ENCODE peak calls at places on chromosomes 11 and 22, in ten cellular contexts. H, O, W, T, X, S, C, I, J and M are unnamed samples.

GRCh38 chr11:2775626-2776350 is 76.0 kb upstream of the KCNQ1OT1 start:
- DNase-seq in H (no peak), O (peak), W (no peak), T (no peak), X (no peak), S (peak), C (no peak), I (no peak), J (no peak), M (peak)

GRCh38 chr11:14041040-14041439 is 78.5 kb downstream of the SPON1 start:
- DNase-seq in H (no peak), O (no peak), W (no peak), T (peak), X (no peak), S (peak), C (no peak), I (no peak), J (no peak), M (no peak)

GRCh38 chr11:129248618-129249017 is 56.5 kb upstream of the ARHGAP32 start:
- DNase-seq in H (no peak), O (no peak), W (no peak), T (peak), X (no peak), S (no peak), C (no peak), I (peak), J (no peak), M (no peak)

GRCh38 chr22:42992886-42993479 is 22.0 kb downstream of the PACSIN2 start:
- DNase-seq in H (no peak), O (no peak), W (no peak), T (no peak), X (no peak), S (no peak), C (no peak), I (no peak), J (no peak), M (no peak)

GRCh38 chr22:23404689-23405365 is 175.3 kb downstream of the IGLL1 start:
- DNase-seq in H (no peak), O (no peak), W (no peak), T (peak), X (no peak), S (no peak), C (no peak), I (no peak), J (no peak), M (no peak)

GRCh38 chr11:65810046-65810868 is 23.4 kb downstream of the OVOL1 start:
- DNase-seq in H (no peak), O (no peak), W (no peak), T (peak), X (no peak), S (no peak), C (no peak), I (no peak), J (no peak), M (no peak)

GRCh38 chr11:128860571-128861361 is 6.3 kb downstream of the KCNJ1 start:
- DNase-seq in H (no peak), O (no peak), W (no peak), T (no peak), X (no peak), S (no peak), C (no peak), I (no peak), J (no peak), M (no peak)

GRCh38 chr22:30806391-30806861 is 111.8 kb downstream of the OSBP2 start:
- DNase-seq in H (no peak), O (no peak), W (no peak), T (peak), X (no peak), S (no peak), C (no peak), I (no peak), J (peak), M (no peak)

GRCh38 chr22:49133541-49133940 is 694.1 kb downstream of the BRD1 start:
- DNase-seq in H (no peak), O (no peak), W (no peak), T (no peak), X (no peak), S (no peak), C (no peak), I (no peak), J (no peak), M (no peak)

GRCh38 chr11:115860246-115860645 is 356.0 kb upstream of the CADM1 start:
- DNase-seq in H (no peak), O (no peak), W (no peak), T (no peak), X (no peak), S (no peak), C (no peak), I (no peak), J (no peak), M (no peak)

GRCh38 chr11:110565344-110565684 is 135.6 kb downstream of the FDX1 start:
- DNase-seq in H (no peak), O (no peak), W (no peak), T (peak), X (no peak), S (no peak), C (no peak), I (no peak), J (peak), M (no peak)

GRCh38 chr11:44709966-44710365 is 16.8 kb upstream of the TSPAN18 start:
- DNase-seq in H (no peak), O (no peak), W (no peak), T (peak), X (no peak), S (no peak), C (no peak), I (no peak), J (no peak), M (no peak)

GRCh38 chr11:10654211-10655150 is 39.1 kb downstream of the IRAG1 start:
- DNase-seq in H (no peak), O (no peak), W (no peak), T (peak), X (no peak), S (no peak), C (peak), I (peak), J (no peak), M (no peak)

GRCh38 chr11:3835100-3835485 is 5.7 kb downstream of the RHOG start:
- DNase-seq in H (no peak), O (no peak), W (no peak), T (peak), X (no peak), S (no peak), C (no peak), I (no peak), J (no peak), M (no peak)

GRCh38 chr11:3093281-3094191 is 36.3 kb upstream of the CARS1 start:
- DNase-seq in H (no peak), O (peak), W (no peak), T (no peak), X (no peak), S (no peak), C (no peak), I (no peak), J (no peak), M (no peak)

GRCh38 chr11:125431009-125431408 is 65.1 kb downstream of the FEZ1 start:
- DNase-seq in H (no peak), O (no peak), W (no peak), T (no peak), X (no peak), S (no peak), C (no peak), I (no peak), J (no peak), M (no peak)

GRCh38 chr11:75428301-75428724 is 4.7 kb downstream of the KLHL35 start:
- DNase-seq in H (peak), O (peak), W (peak), T (peak), X (peak), S (peak), C (peak), I (no peak), J (no peak), M (peak)

GRCh38 chr11:72328366-72329224 is 84.6 kb upstream of the PHOX2A start:
- DNase-seq in H (no peak), O (no peak), W (no peak), T (peak), X (no peak), S (no peak), C (no peak), I (no peak), J (no peak), M (no peak)

GRCh38 chr22:45098056-45098455 is 65.7 kb upstream of the NUP50 start:
- DNase-seq in H (no peak), O (no peak), W (no peak), T (no peak), X (no peak), S (no peak), C (no peak), I (no peak), J (no peak), M (no peak)

GRCh38 chr11:117435296-117435695 is 107.6 kb downstream of the CEP164 start:
- DNase-seq in H (no peak), O (no peak), W (no peak), T (no peak), X (no peak), S (no peak), C (no peak), I (no peak), J (no peak), M (no peak)

GRCh38 chr22:37237371-37238268 is 6.4 kb downstream of the RAC2 start:
- DNase-seq in H (no peak), O (peak), W (peak), T (no peak), X (no peak), S (no peak), C (no peak), I (no peak), J (no peak), M (no peak)

GRCh38 chr11:83768476-83768875 is 482.3 kb upstream of the CCDC90B start:
- DNase-seq in H (no peak), O (no peak), W (no peak), T (no peak), X (no peak), S (no peak), C (no peak), I (no peak), J (no peak), M (no peak)

GRCh38 chr11:92632510-92632909 is 336.9 kb upstream of the MTNR1B start:
- DNase-seq in H (no peak), O (no peak), W (no peak), T (no peak), X (no peak), S (no peak), C (no peak), I (no peak), J (no peak), M (no peak)

GRCh38 chr22:23115825-23116494 is 25.8 kb downstream of the RSPH14 start:
- DNase-seq in H (no peak), O (no peak), W (no peak), T (no peak), X (no peak), S (no peak), C (no peak), I (no peak), J (no peak), M (no peak)

GRCh38 chr11:77094841-77095365 is 7.7 kb upstream of the OMP start:
- DNase-seq in H (no peak), O (peak), W (no peak), T (no peak), X (no peak), S (no peak), C (no peak), I (no peak), J (no peak), M (no peak)

DNA sequence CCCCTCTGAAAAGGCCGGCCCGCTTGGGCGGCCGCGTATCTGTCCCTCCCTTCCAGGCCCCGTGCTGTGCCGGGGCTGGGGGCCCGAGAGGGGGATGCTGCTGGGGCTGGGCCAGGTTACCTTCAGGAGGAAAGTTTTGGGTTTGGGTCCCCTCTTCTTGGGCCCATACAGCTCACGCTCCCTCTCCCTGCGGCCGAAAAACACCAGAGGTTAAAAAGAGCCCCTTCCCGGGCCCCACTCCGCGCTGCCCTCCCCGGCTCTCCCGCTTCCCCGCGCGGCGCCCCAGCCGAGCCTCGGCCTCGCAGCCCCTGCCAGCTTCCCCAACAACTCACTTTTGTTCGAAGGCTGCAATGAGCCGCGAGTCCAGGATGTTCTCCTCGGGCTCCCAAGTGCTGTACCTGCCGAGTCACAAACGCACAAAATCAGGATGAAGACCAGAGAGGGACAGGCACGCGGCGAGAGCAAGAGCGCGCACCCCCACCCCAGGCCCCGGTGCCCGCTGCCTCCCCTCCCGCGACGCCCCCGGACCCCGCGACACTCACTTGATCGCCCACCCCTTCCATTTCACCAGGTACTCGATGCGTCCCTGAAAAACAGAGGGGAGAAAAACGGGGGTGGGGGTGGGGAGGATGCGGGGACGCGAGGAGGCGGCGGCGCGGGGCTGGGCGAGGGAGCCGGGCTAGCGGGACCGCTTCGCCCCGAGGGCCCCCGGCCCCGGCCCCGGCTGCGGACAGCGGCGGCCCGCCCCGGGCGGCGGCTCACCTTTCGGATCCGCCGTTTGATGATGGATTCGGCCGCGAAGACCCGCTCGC is 450 bp downstream of the CBX6 start:
- DNase-seq in H (no peak), O (no peak), W (peak), T (no peak), X (no peak), S (no peak), C (no peak), I (no peak), J (peak), M (no peak)
- TF ChIP-seq CTCF in H (no peak), O (no peak), W (no peak), T (no peak), X (no peak), S (no peak), C (no peak), I (no peak), J (no peak), M (no peak)

DNA sequence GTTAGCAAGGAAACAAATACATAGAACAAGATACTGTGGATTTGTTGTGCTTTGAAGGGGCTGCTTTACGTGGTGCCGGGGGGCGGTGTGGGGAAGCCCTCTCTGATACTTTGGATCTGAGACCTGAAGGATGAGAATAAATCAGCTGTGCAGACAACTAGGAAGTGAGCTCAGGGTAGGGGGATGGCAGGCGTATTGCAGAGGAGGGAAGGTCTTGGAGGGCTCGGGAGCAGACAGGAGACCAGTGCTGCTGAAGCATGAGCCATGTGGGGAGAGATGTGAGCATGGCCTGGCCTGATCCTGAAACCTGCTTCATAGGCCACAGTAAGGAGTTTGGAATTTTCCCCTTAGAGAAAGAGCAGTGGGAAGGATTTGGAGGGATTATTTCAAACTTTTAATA is 33.3 kb downstream of the PPFIBP2 start:
- DNase-seq in H (no peak), O (no peak), W (no peak), T (no peak), X (no peak), S (no peak), C (no peak), I (no peak), J (peak), M (no peak)
- TF ChIP-seq CTCF in H (no peak), O (no peak), W (no peak), T (no peak), X (no peak), S (no peak), C (no peak), I (no peak), J (no peak), M (no peak)

GRCh38 chr11:1763336-1763795 is 361 bp downstream of the CTSD start:
- DNase-seq in H (no peak), O (peak), W (no peak), T (no peak), X (no peak), S (no peak), C (no peak), I (no peak), J (no peak), M (no peak)

GRCh38 chr11:1765871-1766718 is 2.4 kb upstream of the CTSD start:
- DNase-seq in H (no peak), O (peak), W (peak), T (no peak), X (no peak), S (no peak), C (no peak), I (no peak), J (no peak), M (no peak)

GRCh38 chr11:1762537-1763302 is 1.0 kb downstream of the CTSD start:
- DNase-seq in H (peak), O (peak), W (no peak), T (peak), X (peak), S (peak), C (no peak), I (peak), J (no peak), M (no peak)

GRCh38 chr11:1761857-1762536 is 1.7 kb downstream of the CTSD start:
- DNase-seq in H (no peak), O (peak), W (no peak), T (no peak), X (no peak), S (no peak), C (no peak), I (no peak), J (no peak), M (no peak)

GRCh38 chr11:1763796-1764661 is at the start of gene CTSD:
- DNase-seq in H (peak), O (peak), W (peak), T (peak), X (peak), S (peak), C (peak), I (peak), J (peak), M (peak)
- TF ChIP-seq CTCF in H (no peak), O (peak), W (no peak), T (no peak), X (no peak), S (no peak), C (no peak), I (peak), J (no peak), M (no peak)

GRCh38 chr11:73779084-73779902 is 8.4 kb upstream of the MRPL48 start:
- DNase-seq in H (peak), O (peak), W (peak), T (peak), X (peak), S (peak), C (peak), I (peak), J (peak), M (peak)
- TF ChIP-seq CTCF in H (no peak), O (no peak), W (no peak), T (no peak), X (no peak), S (no peak), C (no peak), I (no peak), J (no peak), M (no peak)

GRCh38 chr11:113906038-113906437 is 1.4 kb downstream of the HTR3B start:
- DNase-seq in H (no peak), O (no peak), W (no peak), T (peak), X (no peak), S (peak), C (no peak), I (peak), J (peak), M (no peak)
- TF ChIP-seq CTCF in H (peak), O (no peak), W (no peak), T (peak), X (no peak), S (peak), C (no peak), I (peak), J (no peak), M (peak)